ENCODE peak calls at places on chromosomes 2 and 18, in seven cellular contexts. I, Y, T, X, W, C and F are unnamed samples.
A peak's percentile ranks its signal among the peaks of the same experiment; 100 is the strongest.

GRCh38 chr2:102046135-102046901 is 54.6 kb downstream of the IL1R2 start:
- DNase-seq in C (peak; percentile 63), T (no peak), X (no peak), W (no peak), Y (no peak), I (no peak), F (no peak)

GRCh38 chr2:150846691-150847090 is 359.2 kb upstream of the RND3 start:
- DNase-seq in I (no peak), X (no peak), T (no peak), C (no peak), Y (no peak), W (no peak), F (no peak)

GRCh38 chr2:226524381-226524843 is 275.2 kb downstream of the IRS1 start:
- DNase-seq in T (no peak), W (peak; percentile 84), C (peak; percentile 89), X (no peak), Y (no peak), I (peak; percentile 70), F (peak; percentile 81)

GRCh38 chr2:16663121-16663905 is 2.3 kb downstream of the CYRIA start:
- DNase-seq in C (no peak), I (no peak), X (no peak), Y (no peak), W (no peak), T (no peak), F (no peak)

GRCh38 chr2:8174641-8175257 is 507.1 kb upstream of the ID2 start:
- DNase-seq in W (no peak), I (no peak), T (no peak), X (no peak), C (no peak), Y (no peak), F (no peak)

GRCh38 chr2:3667151-3667631 is 9.2 kb downstream of the ALLC start:
- DNase-seq in C (no peak), Y (no peak), X (no peak), W (peak; percentile 5), T (no peak), I (no peak), F (no peak)

GRCh38 chr2:119760237-119760807 is 600 bp downstream of the PTPN4 start:
- DNase-seq in X (peak; percentile 26), I (no peak), W (no peak), C (no peak), T (no peak), Y (no peak), F (no peak)

GRCh38 chr2:176534798-176535479 is 265.7 kb downstream of the MTX2 start:
- DNase-seq in X (no peak), T (no peak), C (peak; percentile 69), Y (peak; percentile 50), I (peak; percentile 62), W (peak; percentile 46), F (peak; percentile 93)

GRCh38 chr2:242010567-242011513 is 141.3 kb downstream of the RTP5 start:
- DNase-seq in I (no peak), Y (no peak), C (peak; percentile 7), T (no peak), X (no peak), W (no peak), F (peak; percentile 9)

GRCh38 chr2:48841126-48841525 is 85.6 kb upstream of the LHCGR start:
- DNase-seq in Y (no peak), X (no peak), W (no peak), T (no peak), C (no peak), I (no peak), F (no peak)

GRCh38 chr2:8684885-8685696 is 3.2 kb downstream of the ID2 start:
- DNase-seq in X (peak; percentile 60), W (peak; percentile 71), T (peak; percentile 47), Y (peak; percentile 69), I (no peak), C (no peak), F (peak; percentile 50)

GRCh38 chr2:236129935-236130334 is 38.3 kb downstream of the GBX2 start:
- DNase-seq in Y (no peak), W (no peak), I (no peak), X (no peak), C (no peak), T (no peak), F (no peak)

GRCh38 chr2:169734172-169734847 is 678 bp downstream of the KLHL23 start:
- DNase-seq in C (no peak), I (no peak), T (peak; percentile 31), Y (no peak), X (peak; percentile 27), W (no peak), F (no peak)

GRCh38 chr2:101439716-101440115 is 35.2 kb downstream of the RFX8 start:
- DNase-seq in C (no peak), I (no peak), Y (no peak), X (no peak), T (no peak), W (no peak), F (no peak)

GRCh38 chr2:64787698-64788097 is 134.0 kb upstream of the SERTAD2 start:
- DNase-seq in C (no peak), T (no peak), Y (no peak), I (no peak), X (no peak), W (no peak), F (peak; percentile 21)

GRCh38 chr2:46296216-46296839 is 879 bp upstream of the EPAS1 start:
- DNase-seq in X (peak; percentile 49), C (no peak), Y (peak; percentile 55), I (no peak), W (no peak), T (no peak), F (peak; percentile 43)

GRCh38 chr18:66457245-66457644 is 146.6 kb downstream of the CDH19 start:
- DNase-seq in X (no peak), W (no peak), I (no peak), C (no peak), T (no peak), Y (no peak), F (no peak)

GRCh38 chr18:5895886-5896740 is 791 bp upstream of the TMEM200C start:
- DNase-seq in X (peak; percentile 34), Y (peak; percentile 67), C (no peak), T (peak; percentile 71), I (no peak), W (no peak), F (no peak)

DNA sequence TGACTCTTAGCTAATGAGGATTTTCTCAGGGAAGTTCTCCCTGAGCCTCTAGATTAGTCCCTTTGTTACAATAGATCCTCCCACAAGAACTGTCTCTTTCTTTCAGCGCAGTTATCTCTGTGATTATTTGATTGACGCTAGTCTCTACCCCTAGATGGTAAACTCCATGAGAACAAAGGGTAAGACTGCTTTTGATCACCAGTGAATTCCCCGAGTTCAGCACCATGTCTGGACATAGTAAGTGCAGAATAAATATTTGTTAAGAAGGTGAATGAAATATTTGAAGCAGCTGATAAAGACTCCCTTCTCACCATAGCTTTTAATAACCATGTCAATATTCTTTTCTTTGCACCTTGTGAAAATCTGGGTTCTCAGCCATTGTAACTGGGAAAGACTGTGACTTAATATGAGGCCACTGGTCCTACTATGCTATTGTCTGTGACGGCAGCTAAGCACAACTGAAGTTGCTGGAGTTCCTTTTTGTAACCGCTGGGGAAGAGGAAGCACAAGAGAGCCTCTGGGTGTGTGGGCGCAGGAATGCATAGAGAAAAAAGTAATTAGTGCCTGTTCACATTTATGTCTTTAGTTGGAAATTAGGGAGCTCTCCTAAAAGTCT is 214.7 kb downstream of the TGIF1 start:
- DNase-seq in Y (no peak), C (no peak), X (no peak), W (peak; percentile 40), T (peak; percentile 64), I (no peak), F (no peak)
- H3K4me3 ChIP-seq in Y (no peak overlapping the region), C (no peak overlapping the region), X (no peak overlapping the region), W (no peak overlapping the region), T (no peak overlapping the region), I (no peak overlapping the region), F (no peak overlapping the region)

GRCh38 chr2:117814417-117815264 is at the start of gene DDX18:
- DNase-seq in T (peak; percentile 96), X (peak; percentile 97), W (peak; percentile 99), C (peak; percentile 96), Y (peak; percentile 98), I (peak; percentile 84), F (peak; percentile 97)

GRCh38 chr2:117812443-117812842 is 2.0 kb upstream of the DDX18 start:
- DNase-seq in I (no peak), C (no peak), X (no peak), W (no peak), T (no peak), Y (no peak), F (no peak)

GRCh38 chr2:117818921-117819320 is 4.4 kb downstream of the DDX18 start:
- DNase-seq in Y (no peak), C (no peak), W (no peak), T (no peak), X (no peak), I (no peak), F (no peak)

GRCh38 chr2:117820444-117820843 is 6.0 kb downstream of the DDX18 start:
- DNase-seq in T (no peak), Y (no peak), X (no peak), I (no peak), W (no peak), C (no peak), F (no peak)

DNA sequence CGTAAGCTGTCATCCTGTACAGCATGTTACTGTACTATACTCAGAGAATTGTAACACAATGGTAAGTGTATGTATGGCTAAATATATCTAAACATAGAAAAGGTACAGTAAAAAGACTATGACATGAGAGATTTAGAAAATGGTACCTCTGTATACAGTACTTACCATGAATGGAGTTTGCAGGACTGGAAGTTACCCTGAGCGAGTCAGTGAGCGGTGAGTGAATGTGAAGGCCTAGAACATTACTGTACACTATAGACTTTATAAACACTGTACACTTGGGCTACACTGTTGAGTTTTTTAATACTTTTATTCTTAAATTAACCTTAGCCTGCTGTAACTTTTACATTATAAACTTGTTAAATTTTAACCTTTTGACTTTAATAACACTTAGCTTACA is 1.5 kb downstream of the DDX18 start:
- DNase-seq in X (no peak), T (no peak), C (no peak), Y (no peak), W (peak; percentile 4), I (no peak), F (no peak)
- H3K4me3 ChIP-seq in X (peak overlapping the region; percentile 90), T (peak overlapping the region; percentile 92), C (peak overlapping the region; percentile 88), Y (no peak overlapping the region), W (no peak overlapping the region), I (peak overlapping the region; percentile 96), F (no peak overlapping the region)

GRCh38 chr2:81624825-81625224 is 1320.3 kb upstream of the LRRTM1 start:
- DNase-seq in W (no peak), I (no peak), C (no peak), Y (no peak), T (no peak), X (no peak), F (no peak)
- H3K4me3 ChIP-seq in W (no peak overlapping the region), I (no peak overlapping the region), C (no peak overlapping the region), Y (no peak overlapping the region), T (no peak overlapping the region), X (no peak overlapping the region), F (no peak overlapping the region)

DNA sequence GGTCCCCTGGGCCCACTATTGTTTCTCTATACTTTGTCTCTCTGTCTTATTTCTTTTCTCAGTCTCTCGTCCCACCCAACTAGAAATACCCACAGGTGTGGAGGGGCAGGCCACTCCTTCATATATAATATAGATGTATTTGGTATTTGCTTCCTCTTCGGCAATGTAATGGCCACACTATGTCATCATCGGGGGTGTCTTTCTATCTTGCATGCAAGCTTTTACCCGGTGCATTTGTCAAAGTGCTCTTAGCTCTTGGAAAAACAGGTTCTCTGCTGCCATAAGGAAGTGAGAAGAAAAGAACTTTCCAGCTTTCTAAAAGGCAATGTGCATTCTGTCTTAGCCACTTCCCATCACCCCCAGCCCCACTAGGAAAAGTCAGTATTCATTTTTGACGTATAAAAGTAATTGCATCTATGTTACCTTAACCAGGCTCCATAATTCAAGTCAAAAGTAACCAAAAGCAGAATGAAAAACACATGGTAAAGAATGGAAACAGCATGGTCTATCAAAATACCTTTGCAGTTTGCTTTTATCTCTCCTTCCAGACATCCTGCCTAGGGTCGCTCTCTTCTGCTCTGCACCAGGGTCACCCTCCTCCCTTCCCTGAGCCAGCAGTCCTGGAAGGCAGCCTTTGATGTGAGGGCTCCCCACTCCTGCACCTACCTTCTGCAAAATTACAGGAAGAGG is 27.2 kb upstream of the FHL2 start:
- DNase-seq in X (no peak), T (no peak), C (no peak), W (no peak), I (no peak), Y (no peak), F (no peak)
- H3K4me3 ChIP-seq in X (no peak overlapping the region), T (no peak overlapping the region), C (no peak overlapping the region), W (no peak overlapping the region), I (no peak overlapping the region), Y (no peak overlapping the region), F (no peak overlapping the region)